ENCODE peak calls at places on chromosomes 7 and 10, in five cellular contexts. M is astrocyte of the cerebellum, W is RWPE1, E is osteocyte, C is NCI-H1436 treated with DMSO at 0.1 percent for 48 hours. R is an unnamed sample.

GRCh38 chr7:13628231-13629001 is 361.1 kb downstream of the ETV1 start:
- DNase-seq in M (no peak), W (no peak), E (no peak), C (no peak), R (no peak)

GRCh38 chr7:72540106-72540611 is 128.0 kb upstream of the CALN1 start:
- DNase-seq in M (no peak), W (no peak), E (no peak), C (no peak), R (no peak)

GRCh38 chr7:145784809-145785780 is 331.5 kb upstream of the CNTNAP2 start:
- DNase-seq in M (no peak), W (no peak), E (no peak), C (no peak), R (no peak)

GRCh38 chr10:125023862-125024495 is 82.1 kb downstream of the ZRANB1 start:
- DNase-seq in M (no peak), W (no peak), E (no peak), C (peak), R (no peak)

GRCh38 chr7:35624299-35625186 is 70.4 kb downstream of the HERPUD2 start:
- DNase-seq in M (no peak), W (peak), E (no peak), C (no peak), R (peak)

GRCh38 chr7:139691253-139691781 is 86.5 kb downstream of the HIPK2 start:
- DNase-seq in M (no peak), W (no peak), E (no peak), C (no peak), R (no peak)

GRCh38 chr7:69334706-69335105 is 263.6 kb upstream of the AUTS2 start:
- DNase-seq in M (no peak), W (no peak), E (no peak), C (no peak), R (no peak)

GRCh38 chr10:28849309-28849708 is 172.0 kb downstream of the BAMBI start:
- DNase-seq in M (no peak), W (peak), E (no peak), C (no peak), R (no peak)

R was measured in Calu3.